ENCODE peak calls at places on chromosomes 6 and 20, in five cellular contexts. O, R, M, U and W are unnamed samples.

GRCh38 chr6:7504041-7504440 is 37.4 kb upstream of the DSP start:
- DNase-seq in O (no peak), R (no peak), M (no peak), U (no peak), W (no peak)

GRCh38 chr6:40947876-40948514 is 91.0 kb downstream of the UNC5CL start:
- DNase-seq in O (no peak), R (peak), M (peak), U (no peak), W (peak)

GRCh38 chr20:35757098-35757705 is 14.6 kb upstream of the PHF20 start:
- DNase-seq in O (no peak), R (no peak), M (no peak), U (no peak), W (no peak)

GRCh38 chr6:128412680-128413079 is 107.7 kb downstream of the PTPRK start:
- DNase-seq in O (no peak), R (no peak), M (no peak), U (no peak), W (no peak)

GRCh38 chr6:125019873-125020272 is 57.6 kb downstream of the RNF217 start:
- DNase-seq in O (no peak), R (no peak), M (no peak), U (no peak), W (no peak)

GRCh38 chr6:79073888-79074287 is 4.2 kb downstream of the PHIP start:
- DNase-seq in O (no peak), R (no peak), M (no peak), U (no peak), W (no peak)

GRCh38 chr20:62766716-62767115 is 29.6 kb upstream of the MRGBP start:
- DNase-seq in O (peak), R (no peak), M (no peak), U (no peak), W (no peak)

GRCh38 chr6:137000825-137001224 is 43.9 kb downstream of the IL20RA start:
- DNase-seq in O (no peak), R (no peak), M (no peak), U (no peak), W (no peak)

GRCh38 chr6:110944681-110945151 is 13.8 kb upstream of the GTF3C6 start:
- DNase-seq in O (no peak), R (no peak), M (peak), U (no peak), W (peak)

GRCh38 chr6:6728169-6728941 is 139.8 kb downstream of the LY86 start:
- DNase-seq in O (no peak), R (no peak), M (no peak), U (no peak), W (no peak)

GRCh38 chr6:35691027-35691824 is 2.5 kb upstream of the FKBP5 start:
- DNase-seq in O (peak), R (no peak), M (peak), U (no peak), W (peak)

GRCh38 chr6:2767327-2767985 is 2.3 kb downstream of the WRNIP1 start:
- DNase-seq in O (no peak), R (no peak), M (peak), U (no peak), W (no peak)

GRCh38 chr6:26408828-26409730 is 7.0 kb downstream of the BTN3A1 start:
- DNase-seq in O (no peak), R (no peak), M (no peak), U (no peak), W (no peak)

GRCh38 chr6:129498950-129499870 is 210.8 kb downstream of the ARHGAP18 start:
- DNase-seq in O (peak), R (peak), M (peak), U (peak), W (no peak)

GRCh38 chr6:105920071-105920470 is 166.1 kb upstream of the PRDM1 start:
- DNase-seq in O (no peak), R (no peak), M (no peak), U (no peak), W (no peak)

GRCh38 chr6:15441982-15442381 is 196.1 kb downstream of the JARID2 start:
- DNase-seq in O (no peak), R (no peak), M (no peak), U (no peak), W (no peak)

GRCh38 chr6:33988121-33989015 is 157.5 kb downstream of the GRM4 start:
- DNase-seq in O (peak), R (no peak), M (no peak), U (no peak), W (no peak)

GRCh38 chr6:75381878-75382633 is 97.5 kb upstream of the TMEM30A start:
- DNase-seq in O (no peak), R (no peak), M (no peak), U (no peak), W (peak)

GRCh38 chr6:129661478-129662405 is 48.2 kb downstream of the ARHGAP18 start:
- DNase-seq in O (no peak), R (no peak), M (no peak), U (no peak), W (no peak)

GRCh38 chr20:46568570-46569129 is 18.2 kb upstream of the OCSTAMP start:
- DNase-seq in O (no peak), R (peak), M (peak), U (no peak), W (peak)

GRCh38 chr20:63979549-63980316 is at the start of gene SAMD10:
- DNase-seq in O (peak), R (no peak), M (no peak), U (peak), W (no peak)

GRCh38 chr6:33987531-33988021 is 158.3 kb downstream of the GRM4 start:
- DNase-seq in O (peak), R (no peak), M (no peak), U (no peak), W (no peak)

GRCh38 chr6:109010703-109011102 is 83.9 kb downstream of the SESN1 start:
- DNase-seq in O (no peak), R (no peak), M (no peak), U (no peak), W (no peak)

GRCh38 chr6:32089082-32089828 is 19.9 kb downstream of the TNXB start:
- DNase-seq in O (no peak), R (no peak), M (no peak), U (no peak), W (no peak)

GRCh38 chr6:5662797-5663196 is 343.9 kb downstream of the NRN1 start:
- DNase-seq in O (no peak), R (no peak), M (no peak), U (no peak), W (no peak)

GRCh38 chr6:5663739-5664138 is 343.0 kb downstream of the NRN1 start:
- DNase-seq in O (no peak), R (no peak), M (no peak), U (no peak), W (no peak)

GRCh38 chr6:5665173-5665572 is 341.6 kb downstream of the NRN1 start:
- DNase-seq in O (no peak), R (no peak), M (no peak), U (no peak), W (no peak)

GRCh38 chr6:5665667-5666066 is 341.1 kb downstream of the NRN1 start:
- DNase-seq in O (no peak), R (no peak), M (no peak), U (no peak), W (no peak)

DNA sequence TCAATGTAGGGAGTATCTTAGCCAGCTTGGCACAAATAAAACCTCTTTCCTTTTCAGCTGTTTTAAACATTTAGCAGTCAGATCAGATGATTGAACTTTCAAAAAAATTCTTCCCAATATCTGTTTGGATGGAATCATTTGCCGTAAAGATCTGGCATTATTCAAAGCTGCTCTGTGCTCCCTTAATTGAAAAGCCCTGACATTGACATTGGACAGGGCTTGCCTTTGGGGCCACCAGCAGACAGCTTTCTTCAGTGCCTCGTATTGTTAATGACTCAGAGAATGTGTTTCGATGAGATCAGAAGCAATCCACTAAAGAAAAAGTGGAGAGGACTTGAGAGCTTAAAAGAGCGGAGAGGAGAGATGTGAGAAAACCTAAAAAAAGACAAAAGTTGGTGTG is 343.5 kb downstream of the NRN1 start:
- DNase-seq in O (no peak), R (no peak), M (peak), U (no peak), W (no peak)
- H3K4me3 ChIP-seq in O (no peak), R (no peak), M (no peak), U (no peak), W (no peak)

GRCh38 chr20:7291946-7292345 is 524.5 kb downstream of the BMP2 start:
- DNase-seq in O (no peak), R (peak), M (no peak), U (no peak), W (no peak)

GRCh38 chr20:7291319-7291943 is 523.9 kb downstream of the BMP2 start:
- DNase-seq in O (no peak), R (no peak), M (no peak), U (no peak), W (no peak)

GRCh38 chr20:7285918-7286556 is 518.6 kb downstream of the BMP2 start:
- DNase-seq in O (peak), R (peak), M (peak), U (no peak), W (peak)
- H3K4me3 ChIP-seq in O (no peak), R (no peak), M (no peak), U (no peak), W (no peak)

GRCh38 chr20:31881945-31882344 is 11.5 kb downstream of the TTLL9 start:
- DNase-seq in O (no peak), R (no peak), M (no peak), U (no peak), W (no peak)

GRCh38 chr20:31877684-31878083 is 7.2 kb downstream of the TTLL9 start:
- DNase-seq in O (no peak), R (no peak), M (no peak), U (no peak), W (no peak)

GRCh38 chr20:31883829-31884228 is 13.4 kb downstream of the TTLL9 start:
- DNase-seq in O (no peak), R (no peak), M (no peak), U (no peak), W (no peak)

GRCh38 chr20:31879143-31879987 is 8.9 kb downstream of the TTLL9 start:
- DNase-seq in O (peak), R (peak), M (peak), U (peak), W (peak)
- H3K4me3 ChIP-seq in O (peak), R (peak), M (peak), U (peak), W (peak)

GRCh38 chr6:90160013-90160412 is 136.6 kb downstream of the BACH2 start:
- DNase-seq in O (no peak), R (no peak), M (no peak), U (no peak), W (no peak)
- H3K4me3 ChIP-seq in O (no peak), R (no peak), M (no peak), U (no peak), W (no peak)

GRCh38 chr20:25058051-25058796 is at the start of gene ACSS1:
- DNase-seq in O (peak), R (no peak), M (peak), U (peak), W (no peak)

GRCh38 chr20:25059866-25060465 is 2.0 kb upstream of the ACSS1 start:
- DNase-seq in O (no peak), R (no peak), M (no peak), U (no peak), W (no peak)

GRCh38 chr20:25059487-25059820 is 1.5 kb upstream of the ACSS1 start:
- DNase-seq in O (no peak), R (no peak), M (no peak), U (no peak), W (no peak)

GRCh38 chr20:25057234-25058050 is 497 bp downstream of the ACSS1 start:
- DNase-seq in O (peak), R (no peak), M (peak), U (peak), W (no peak)

GRCh38 chr20:25058797-25059486 is 1.0 kb upstream of the ACSS1 start:
- DNase-seq in O (peak), R (no peak), M (no peak), U (no peak), W (no peak)
- H3K4me3 ChIP-seq in O (peak), R (peak), M (peak), U (peak), W (peak)

GRCh38 chr20:40686893-40687292 is 2.1 kb downstream of the MAFB start:
- DNase-seq in O (no peak), R (no peak), M (no peak), U (no peak), W (no peak)

GRCh38 chr20:40687384-40688128 is 1.5 kb downstream of the MAFB start:
- DNase-seq in O (no peak), R (no peak), M (peak), U (no peak), W (no peak)

GRCh38 chr20:40689943-40690835 is 1.2 kb upstream of the MAFB start:
- DNase-seq in O (peak), R (peak), M (peak), U (peak), W (peak)

GRCh38 chr20:40689100-40689942 is at the start of gene MAFB:
- DNase-seq in O (peak), R (peak), M (peak), U (peak), W (peak)

GRCh38 chr20:40688129-40689099 is 622 bp downstream of the MAFB start:
- DNase-seq in O (no peak), R (no peak), M (no peak), U (no peak), W (no peak)
- H3K4me3 ChIP-seq in O (peak), R (peak), M (peak), U (no peak), W (peak)

GRCh38 chr6:157033428-157034140 is 256.4 kb downstream of the ARID1B start:
- DNase-seq in O (no peak), R (no peak), M (peak), U (peak), W (no peak)
- H3K4me3 ChIP-seq in O (peak), R (peak), M (peak), U (peak), W (peak)

GRCh38 chr6:1315560-1316386 is 3.9 kb downstream of the FOXQ1 start:
- DNase-seq in O (no peak), R (no peak), M (no peak), U (no peak), W (no peak)
- H3K4me3 ChIP-seq in O (no peak), R (peak), M (peak), U (no peak), W (peak)